ENCODE peak calls at places on chromosomes 1 and 21, in five cellular contexts. S, Z, P, G and C are unnamed samples.

GRCh38 chr1:245707941-245708340 is 553.2 kb downstream of the KIF26B start:
- DNase-seq in S (no peak), Z (no peak), P (no peak), G (no peak), C (no peak)

GRCh38 chr1:84390231-84390630 is 8.1 kb upstream of the DNASE2B start:
- DNase-seq in S (no peak), Z (no peak), P (no peak), G (no peak), C (no peak)

GRCh38 chr1:156923565-156924477 is 3.4 kb downstream of the LRRC71 start:
- DNase-seq in S (no peak), Z (no peak), P (peak; percentile 35), G (no peak), C (no peak)

GRCh38 chr1:119673171-119673940 is 25.3 kb upstream of the ZNF697 start:
- DNase-seq in S (no peak), Z (peak; percentile 30), P (no peak), G (no peak), C (no peak)

GRCh38 chr1:147598631-147599361 is 57.5 kb downstream of the BCL9 start:
- DNase-seq in S (no peak), Z (peak; percentile 66), P (peak; percentile 79), G (peak; percentile 74), C (peak; percentile 84)

GRCh38 chr1:47951545-47952235 is 45.5 kb downstream of the TRABD2B start:
- DNase-seq in S (no peak), Z (no peak), P (no peak), G (no peak), C (no peak)

GRCh38 chr1:102875756-102876155 is 232.6 kb downstream of the COL11A1 start:
- DNase-seq in S (no peak), Z (no peak), P (no peak), G (no peak), C (no peak)

GRCh38 chr1:58886611-58887010 is 102.8 kb upstream of the JUN start:
- DNase-seq in S (no peak), Z (peak; percentile 39), P (no peak), G (no peak), C (no peak)

GRCh38 chr1:13813398-13814012 is 113.5 kb downstream of the PRDM2 start:
- DNase-seq in S (no peak), Z (no peak), P (peak; percentile 50), G (peak; percentile 72), C (no peak)

GRCh38 chr1:43049487-43049886 is 90.8 kb upstream of the SLC2A1 start:
- DNase-seq in S (no peak), Z (peak; percentile 82), P (no peak), G (no peak), C (no peak)

GRCh38 chr1:157197906-157198435 is 59.8 kb upstream of the ETV3 start:
- DNase-seq in S (no peak), Z (no peak), P (no peak), G (no peak), C (no peak)

GRCh38 chr1:245671349-245671748 is 516.6 kb downstream of the KIF26B start:
- DNase-seq in S (no peak), Z (no peak), P (no peak), G (no peak), C (no peak)

GRCh38 chr1:5905431-5905830 is 86.8 kb downstream of the NPHP4 start:
- DNase-seq in S (no peak), Z (no peak), P (no peak), G (no peak), C (no peak)

GRCh38 chr1:31943546-31944184 is 5.5 kb upstream of the PTP4A2 start:
- DNase-seq in S (no peak), Z (no peak), P (no peak), G (no peak), C (no peak)

GRCh38 chr21:16597768-16598167 is 868.0 kb downstream of the USP25 start:
- DNase-seq in S (no peak), Z (no peak), P (no peak), G (no peak), C (no peak)

GRCh38 chr1:217747156-217747769 is 116.1 kb downstream of the SPATA17 start:
- DNase-seq in S (no peak), Z (no peak), P (peak; percentile 43), G (no peak), C (no peak)

GRCh38 chr1:37073752-37074151 is 39.4 kb upstream of the GRIK3 start:
- DNase-seq in S (no peak), Z (no peak), P (no peak), G (no peak), C (no peak)

GRCh38 chr1:200530551-200531261 is 89.8 kb downstream of the KIF14 start:
- DNase-seq in S (no peak), Z (peak; percentile 9), P (no peak), G (no peak), C (no peak)

GRCh38 chr1:94298861-94299260 is 61.5 kb upstream of the ARHGAP29 start:
- DNase-seq in S (no peak), Z (no peak), P (no peak), G (no peak), C (no peak)

GRCh38 chr1:44417351-44418021 is 12.4 kb downstream of the RNF220 start:
- DNase-seq in S (peak; percentile 40), Z (peak; percentile 15), P (peak; percentile 78), G (peak; percentile 60), C (peak; percentile 85)

GRCh38 chr1:209768354-209768774 is 12.5 kb downstream of the TRAF3IP3 start:
- DNase-seq in S (no peak), Z (no peak), P (no peak), G (no peak), C (no peak)

GRCh38 chr1:31881698-31882000 is 56.5 kb downstream of the PTP4A2 start:
- DNase-seq in S (no peak), Z (no peak), P (peak; percentile 61), G (no peak), C (no peak)

DNA sequence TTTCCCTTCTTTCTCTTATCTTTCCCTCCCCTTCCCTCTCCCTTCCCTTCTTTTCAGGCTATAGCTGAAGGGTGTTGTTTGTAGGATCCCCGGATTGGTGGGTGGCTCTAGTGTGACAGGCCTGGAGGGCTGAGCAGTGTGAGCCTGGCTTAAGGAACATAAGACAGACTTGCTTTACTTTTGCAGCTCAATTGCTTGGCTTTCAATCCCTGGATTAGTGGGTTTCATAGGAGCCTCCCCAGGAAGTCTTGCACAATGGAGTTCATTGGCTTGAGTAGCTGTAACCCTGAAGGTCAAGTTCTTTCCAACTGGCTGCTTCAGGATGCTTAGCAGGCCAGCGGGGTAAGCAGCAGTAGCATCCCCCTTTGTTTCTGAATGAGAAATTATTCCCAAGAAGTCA is 126.7 kb downstream of the CAMTA1 start:
- DNase-seq in S (no peak), Z (no peak), P (no peak), G (no peak), C (no peak)
- H3K27ac ChIP-seq in S (no peak overlapping the region), Z (no peak overlapping the region), P (no peak overlapping the region), G (no peak overlapping the region), C (no peak overlapping the region)

DNA sequence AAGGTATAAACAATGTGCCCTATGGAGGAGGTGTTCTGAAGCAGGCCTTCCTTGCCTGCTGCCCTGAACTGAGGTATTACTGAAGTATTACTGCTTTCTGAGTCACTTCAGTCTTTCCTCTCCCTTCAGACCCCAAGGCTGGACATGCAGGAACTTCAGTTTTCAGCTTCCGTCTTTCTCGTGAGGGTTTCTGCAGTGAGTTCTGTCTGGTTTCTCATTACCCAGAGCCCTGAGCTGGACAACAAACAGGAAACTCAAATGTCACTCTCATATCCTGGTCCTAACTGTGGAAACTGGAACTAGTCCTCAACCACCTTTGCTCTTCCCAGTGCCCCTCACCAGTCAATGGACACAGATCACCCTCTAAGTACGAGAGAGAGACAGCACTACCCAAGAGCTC is 46.8 kb downstream of the ELAVL4 start:
- DNase-seq in S (no peak), Z (no peak), P (no peak), G (no peak), C (no peak)
- H3K36me3 ChIP-seq in S (no peaks in the 10 kb centered on the region), Z (no peaks in the 10 kb centered on the region), P (no peaks in the 10 kb centered on the region), G (no peaks in the 10 kb centered on the region), C (no peaks in the 10 kb centered on the region)

GRCh38 chr1:234476172-234476571 is 2.8 kb downstream of the TARBP1 start:
- DNase-seq in S (no peak), Z (no peak), P (no peak), G (no peak), C (no peak)

GRCh38 chr1:234478152-234478480 is 863 bp downstream of the TARBP1 start:
- DNase-seq in S (no peak), Z (peak; percentile 57), P (peak; percentile 73), G (no peak), C (no peak)

GRCh38 chr1:234478481-234479309 is at the start of gene TARBP1:
- DNase-seq in S (peak; percentile 72), Z (peak; percentile 69), P (peak; percentile 87), G (peak; percentile 86), C (peak; percentile 89)

GRCh38 chr1:234479310-234479559 is 256 bp upstream of the TARBP1 start:
- DNase-seq in S (no peak), Z (no peak), P (no peak), G (no peak), C (no peak)

DNA sequence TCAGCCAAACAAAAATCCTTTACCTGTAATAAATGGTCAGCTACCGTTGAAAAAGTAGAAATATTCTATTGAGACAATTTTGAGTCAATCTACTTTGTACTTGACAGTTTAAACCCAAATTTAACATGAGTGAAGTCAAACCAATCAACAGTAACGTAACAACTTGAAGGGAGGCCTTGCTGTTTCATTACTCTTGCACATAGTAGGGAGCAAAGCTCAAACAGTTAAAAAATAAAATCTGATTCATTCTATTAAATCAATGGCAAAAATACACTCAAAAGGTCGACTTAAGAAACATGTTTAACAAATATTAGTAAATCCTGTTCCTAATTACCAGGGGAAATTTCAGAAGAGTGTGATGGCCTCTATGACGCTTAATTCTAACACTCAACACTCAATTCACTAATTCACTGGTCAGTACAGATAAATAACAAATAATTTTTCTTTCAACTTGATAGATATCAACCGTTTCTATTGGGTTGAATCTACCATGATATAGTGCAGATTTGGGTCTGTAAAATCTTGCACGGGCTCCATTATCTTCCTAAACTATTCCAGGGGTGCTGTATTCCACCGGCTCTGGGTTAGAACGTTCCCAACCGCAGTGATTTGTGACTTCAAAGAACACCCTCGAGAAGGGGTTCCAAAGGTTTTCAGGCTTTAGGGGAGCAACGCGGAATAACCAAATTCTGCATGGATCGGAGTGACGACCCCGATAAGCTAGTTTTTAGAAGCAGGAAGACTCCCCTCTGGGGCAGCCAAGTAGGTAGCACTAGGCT is 1.4 kb downstream of the TARBP1 start:
- DNase-seq in S (no peak), Z (no peak), P (no peak), G (no peak), C (no peak)
- H3K4me1 ChIP-seq in S (peaks cover 36% of the 10 kb centered on the region), Z (no peaks in the 10 kb centered on the region), P (peaks cover 6% of the 10 kb centered on the region), G (peaks cover 4% of the 10 kb centered on the region), C (no peaks in the 10 kb centered on the region)

GRCh38 chr1:164704954-164705353 is 146.0 kb downstream of the PBX1 start:
- DNase-seq in S (no peak), Z (no peak), P (peak; percentile 48), G (no peak), C (no peak)

GRCh38 chr1:164707868-164708331 is 148.9 kb downstream of the PBX1 start:
- DNase-seq in S (no peak), Z (peak; percentile 21), P (no peak), G (peak; percentile 81), C (no peak)

GRCh38 chr1:164709108-164709507 is 150.1 kb downstream of the PBX1 start:
- DNase-seq in S (no peak), Z (no peak), P (no peak), G (no peak), C (no peak)

GRCh38 chr1:164708596-164708995 is 149.6 kb downstream of the PBX1 start:
- DNase-seq in S (no peak), Z (no peak), P (no peak), G (no peak), C (no peak)

DNA sequence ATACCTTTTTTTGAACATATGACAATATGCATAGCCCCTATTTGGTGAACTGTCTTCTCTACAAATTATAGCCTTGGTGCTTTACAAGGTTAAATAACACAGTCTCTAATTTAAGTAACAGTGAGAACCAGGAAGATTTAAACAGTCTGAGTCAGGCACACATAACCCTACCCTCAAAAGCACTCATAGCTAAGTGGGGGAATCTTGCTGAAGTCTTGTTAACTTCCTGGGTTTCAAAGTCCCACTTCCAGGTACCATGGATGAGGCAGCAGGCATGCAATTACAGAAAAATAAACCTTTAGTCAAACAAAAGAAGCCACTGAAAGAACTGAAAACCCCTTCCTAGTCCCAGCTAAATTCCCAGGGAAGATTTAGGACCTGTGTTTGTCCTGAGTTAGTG is 147.6 kb downstream of the PBX1 start:
- DNase-seq in S (no peak), Z (no peak), P (peak; percentile 38), G (no peak), C (no peak)
- H3K27ac ChIP-seq in S (peak overlapping the region; percentile 60), Z (peak overlapping the region; percentile 93), P (peak overlapping the region; percentile 89), G (peak overlapping the region; percentile 88), C (peak overlapping the region; percentile 58)